ENCODE peak calls at places on chromosomes 13 and 19, in six cellular contexts. H is GM06990; E is NCI-H345; M is WTC11; C is CD4-positive, CD25-positive, alpha-beta regulatory T cell; O is tibial artery. X is an unnamed sample.

GRCh38 chr13:25890671-25891212 is 161.1 kb downstream of the SHISA2 start:
- DNase-seq in O (no peak), M (no peak), C (no peak), H (no peak), E (no peak), X (no peak)

GRCh38 chr13:60229708-60230272 is 66.1 kb upstream of the DIAPH3 start:
- DNase-seq in C (no peak), E (peak; percentile 19), O (no peak), H (no peak), M (no peak), X (no peak)

GRCh38 chr13:112101360-112101930 is 34.5 kb downstream of the SOX1 start:
- DNase-seq in E (no peak), O (no peak), H (no peak), C (no peak), M (no peak), X (no peak)

GRCh38 chr19:1613808-1614570 is 8.7 kb upstream of the UQCR11 start:
- DNase-seq in E (no peak), O (no peak), M (no peak), C (no peak), H (no peak), X (no peak)

GRCh38 chr19:44072543-44073401 is 813 bp downstream of the ZNF284 start:
- DNase-seq in H (no peak), O (no peak), E (no peak), M (no peak), C (no peak), X (peak; percentile 27)

GRCh38 chr13:42926555-42926954 is 65.5 kb downstream of the EPSTI1 start:
- DNase-seq in C (no peak), E (no peak), H (no peak), O (no peak), M (no peak), X (no peak)

GRCh38 chr19:4075373-4075772 is 8.7 kb upstream of the ZBTB7A start:
- DNase-seq in M (no peak), E (no peak), C (no peak), O (no peak), H (no peak), X (no peak)

GRCh38 chr19:35404879-35405622 is 34.2 kb downstream of the GPR42 start:
- DNase-seq in C (no peak), H (peak; percentile 72), E (no peak), M (no peak), O (no peak), X (peak; percentile 82)

GRCh38 chr13:110109910-110110309 is 197.0 kb downstream of the COL4A1 start:
- DNase-seq in H (no peak), C (no peak), M (no peak), O (peak; percentile 92), E (no peak), X (no peak)

GRCh38 chr19:36244066-36244465 is 29.2 kb downstream of the ZNF146 start:
- DNase-seq in O (no peak), C (no peak), M (peak; percentile 65), H (no peak), E (no peak), X (no peak)

GRCh38 chr19:35666251-35666913 is at the start of gene UPK1A:
- DNase-seq in M (no peak), H (no peak), C (no peak), O (no peak), E (no peak), X (no peak)

GRCh38 chr19:19602713-19603320 is 15.7 kb downstream of the PBX4 start:
- DNase-seq in C (no peak), M (no peak), O (no peak), E (no peak), H (no peak), X (no peak)

GRCh38 chr13:113995051-113995601 is 21.2 kb upstream of the C13orf46 start:
- DNase-seq in O (peak; percentile 53), M (no peak), C (no peak), H (no peak), E (no peak), X (no peak)

GRCh38 chr19:30802424-30803013 is 430.3 kb downstream of the ZNF536 start:
- DNase-seq in M (no peak), C (no peak), H (no peak), E (no peak), O (no peak), X (no peak)

GRCh38 chr13:29706923-29707322 is 111.4 kb upstream of the SLC7A1 start:
- DNase-seq in M (no peak), E (no peak), O (no peak), H (no peak), C (no peak), X (no peak)

GRCh38 chr19:39306075-39306474 is 9.9 kb downstream of the IFNL1 start:
- DNase-seq in M (no peak), H (no peak), E (no peak), O (no peak), C (no peak), X (no peak)

GRCh38 chr13:23703241-23703640 is 133.0 kb downstream of the TNFRSF19 start:
- DNase-seq in O (no peak), M (no peak), H (no peak), C (no peak), E (no peak), X (no peak)

GRCh38 chr13:50208826-50209335 is 193.6 kb downstream of the KCNRG start:
- DNase-seq in C (no peak), H (peak; percentile 5), O (peak; percentile 69), E (no peak), M (peak; percentile 45), X (peak; percentile 40)

GRCh38 chr13:29548722-29549446 is 46.6 kb downstream of the SLC7A1 start:
- DNase-seq in E (no peak), H (no peak), C (no peak), M (no peak), O (no peak), X (no peak)

GRCh38 chr19:28169168-28169862 is 1043.6 kb downstream of the UQCRFS1 start:
- DNase-seq in H (no peak), O (no peak), M (peak; percentile 32), C (no peak), E (peak; percentile 24), X (no peak)

GRCh38 chr13:106348032-106348431 is 187.4 kb downstream of the EFNB2 start:
- DNase-seq in E (peak; percentile 18), C (no peak), O (no peak), H (no peak), M (no peak), X (no peak)

GRCh38 chr13:50162567-50162966 is 147.3 kb downstream of the KCNRG start:
- DNase-seq in E (no peak), C (no peak), H (no peak), O (no peak), M (no peak), X (no peak)

GRCh38 chr13:29888306-29888705 is 37.9 kb upstream of the UBL3 start:
- DNase-seq in C (no peak), H (no peak), M (no peak), E (no peak), O (no peak), X (no peak)